ENCODE peak calls at places on chromosomes 5 and 9, in eight cellular contexts. V is RWPE1, Y is suprapubic skin, R is brain microvascular endothelial cell, H is H9, D is IMR-90, G is OCI-LY7, M is A549. N is an unnamed sample.

GRCh38 chr5:52867809-52868208 is 80.1 kb downstream of the ITGA1 start:
- DNase-seq in M (no peak), V (no peak), Y (no peak), D (peak; percentile 65), G (no peak), R (peak; percentile 34), H (no peak), N (no peak)

GRCh38 chr5:150836703-150837102 is 9.6 kb upstream of the IRGM start:
- DNase-seq in H (peak; percentile 84), R (no peak), M (no peak), V (no peak), G (no peak), D (no peak), Y (no peak), N (no peak)

GRCh38 chr5:88660326-88660946 is 222.5 kb downstream of the MEF2C start:
- DNase-seq in Y (no peak), M (no peak), G (peak; percentile 13), D (peak; percentile 13), V (peak; percentile 31), H (peak; percentile 31), R (no peak), N (no peak)

GRCh38 chr9:120177121-120177520 is 402.8 kb downstream of the CDK5RAP2 start:
- DNase-seq in V (no peak), M (no peak), H (no peak), D (no peak), G (no peak), R (no peak), Y (no peak), N (no peak)

GRCh38 chr5:61351733-61352132 is 19.7 kb downstream of the ZSWIM6 start:
- DNase-seq in R (no peak), G (no peak), M (no peak), H (no peak), D (no peak), V (no peak), Y (no peak), N (no peak)

GRCh38 chr5:126460459-126460858 is 37.2 kb downstream of the GRAMD2B start:
- DNase-seq in H (no peak), G (no peak), Y (no peak), D (no peak), M (no peak), V (no peak), R (no peak), N (no peak)

GRCh38 chr9:96486351-96487029 is 36.5 kb downstream of the HABP4 start:
- DNase-seq in G (no peak), R (peak; percentile 78), H (no peak), D (peak; percentile 82), M (no peak), Y (no peak), V (no peak), N (peak; percentile 72)

GRCh38 chr9:98101868-98102273 is 17.2 kb downstream of the TRIM14 start:
- DNase-seq in D (peak; percentile 17), G (peak; percentile 97), R (no peak), V (no peak), M (no peak), H (peak; percentile 58), Y (peak; percentile 62), N (no peak)

GRCh38 chr5:95884021-95884333 is 61.5 kb upstream of the GLRX start:
- DNase-seq in R (peak; percentile 40), G (no peak), H (no peak), M (no peak), Y (no peak), D (peak; percentile 68), V (peak; percentile 57), N (peak; percentile 37)

GRCh38 chr9:121367651-121368510 is 2.2 kb downstream of the STOM start:
- DNase-seq in R (no peak), D (no peak), Y (no peak), G (no peak), H (no peak), V (no peak), M (peak; percentile 27), N (no peak)
- H3K27ac ChIP-seq in R (no peak overlapping the region), D (peak overlapping the region; percentile 46), Y (peak overlapping the region; percentile 98), G (no peak overlapping the region), H (no peak overlapping the region), V (peak overlapping the region; percentile 99), M (peak overlapping the region; percentile 92), N (peak overlapping the region; percentile 97)

DNA sequence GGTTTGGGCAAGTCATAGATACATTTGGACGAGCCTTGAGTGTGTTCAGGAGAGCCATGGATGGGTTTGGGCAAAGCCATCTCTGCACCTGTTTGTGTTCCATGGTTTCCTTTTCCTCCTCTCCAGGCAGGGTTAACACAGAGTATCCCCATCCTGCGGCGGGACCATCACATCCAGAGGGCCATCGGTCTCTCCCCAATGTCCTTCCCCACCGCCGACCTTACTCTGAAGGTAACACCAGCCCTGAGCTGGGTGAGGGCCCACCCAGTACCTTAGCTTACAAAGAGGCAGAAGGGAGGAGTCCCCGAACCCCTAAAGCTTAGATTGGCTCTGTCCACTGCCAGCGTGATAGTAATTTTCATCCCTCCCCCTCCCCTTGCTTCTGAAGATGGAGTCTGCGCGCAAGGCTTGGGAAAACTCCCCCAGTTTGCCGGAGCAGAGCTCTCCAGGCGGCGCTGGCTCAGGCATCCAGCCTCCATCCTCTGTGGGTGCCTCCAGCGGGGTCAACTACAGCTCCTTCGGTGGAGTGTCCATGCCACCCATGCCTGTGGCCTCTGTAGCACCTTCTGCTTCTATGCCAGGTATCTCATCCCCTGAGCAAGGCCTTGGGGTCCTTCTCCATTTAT is 18.0 kb upstream of the POMT1 start:
- DNase-seq in R (no peak), H (no peak), M (no peak), Y (no peak), V (no peak), G (no peak), D (no peak), N (no peak)
- TF ChIP-seq CTCF in R (no peak), H (no peak), M (no peak), Y (no peak), V (no peak), G (no peak), D (no peak), N (no peak)

GRCh38 chr5:172078027-172078426 is 71.6 kb upstream of the FBXW11 start:
- DNase-seq in H (peak; percentile 17), R (no peak), V (no peak), Y (peak; percentile 58), G (no peak), D (no peak), M (no peak), N (no peak)

GRCh38 chr5:172076783-172077244 is 70.4 kb upstream of the FBXW11 start:
- DNase-seq in D (peak; percentile 48), R (peak; percentile 62), V (no peak), H (peak; percentile 60), Y (peak; percentile 53), M (no peak), G (no peak), N (no peak)

GRCh38 chr5:172078726-172079345 is 72.4 kb upstream of the FBXW11 start:
- DNase-seq in V (no peak), M (no peak), G (no peak), Y (peak; percentile 52), D (no peak), H (no peak), R (no peak), N (no peak)

GRCh38 chr5:172074896-172075295 is 68.5 kb upstream of the FBXW11 start:
- DNase-seq in V (no peak), G (no peak), D (no peak), R (no peak), M (no peak), Y (no peak), H (no peak), N (no peak)

DNA sequence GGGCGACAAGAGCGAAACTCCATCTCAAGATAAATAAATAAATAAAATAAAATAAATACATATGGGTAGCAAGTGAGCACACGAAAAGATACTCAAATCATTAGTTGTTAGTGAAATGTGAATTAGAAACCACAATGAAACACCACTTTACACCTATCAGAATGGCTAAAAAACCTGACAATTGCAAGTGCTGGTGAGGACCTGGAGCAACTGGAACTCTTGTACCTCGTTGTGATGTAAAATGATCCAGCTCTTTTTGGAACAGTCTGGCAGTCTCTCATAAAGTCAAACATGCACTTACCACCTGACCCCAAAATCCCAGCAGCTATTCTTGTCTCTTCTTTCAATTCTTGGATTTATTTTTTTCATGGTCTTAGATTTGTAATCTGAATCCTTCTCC is 69.2 kb upstream of the FBXW11 start:
- DNase-seq in H (no peak), V (no peak), D (no peak), Y (no peak), G (no peak), R (no peak), M (no peak), N (no peak)
- H3K27ac ChIP-seq in H (no peak overlapping the region), V (no peak overlapping the region), D (no peak overlapping the region), Y (no peak overlapping the region), G (no peak overlapping the region), R (no peak overlapping the region), M (no peak overlapping the region), N (no peak overlapping the region)

DNA sequence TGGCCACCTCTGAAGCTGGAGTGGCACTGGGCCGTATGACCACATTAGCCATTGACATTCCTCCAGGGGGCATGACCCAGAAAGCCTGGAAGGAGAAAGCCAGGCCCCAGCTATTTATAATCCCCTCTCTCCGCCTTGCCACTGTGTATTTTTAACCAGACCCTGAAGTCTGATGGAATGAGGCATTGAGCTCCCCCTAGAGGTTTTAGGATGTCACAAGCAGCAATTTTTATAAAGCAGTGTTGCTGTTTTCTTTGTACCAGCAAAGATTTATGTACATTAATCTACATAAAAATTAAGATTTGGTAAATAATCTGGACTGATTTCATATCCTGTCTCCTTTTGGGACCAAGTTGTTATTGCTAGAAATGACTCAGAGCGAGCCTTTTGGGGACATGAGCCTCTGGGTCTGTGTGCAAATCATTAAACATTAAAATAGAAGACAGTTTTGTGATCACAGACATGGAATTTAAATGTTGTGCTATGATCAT is 127.1 kb downstream of the TRIO start:
- DNase-seq in H (peak; percentile 64), R (peak; percentile 73), Y (no peak), M (peak; percentile 76), D (peak; percentile 64), V (peak; percentile 78), G (peak; percentile 70), N (peak; percentile 81)
- TF ChIP-seq CTCF in H (peak; percentile 83), R (peak; percentile 82), Y (peak; percentile 44), M (peak; percentile 88), D (peak; percentile 76), V (peak; percentile 88), G (peak; percentile 90), N (peak; percentile 78)

N was measured in gastrocnemius medialis.